ENCODE peak calls at places on chromosome 11, in eight cellular contexts. One of them, this sample, is unnamed.

GRCh38 chr11:124674168-124674517 is 439 bp downstream of the SPA17 start:
- DNase-seq in CD4-positive, alpha-beta memory T cell: no peak
- DNase-seq in K562: no peak
- DNase-seq in neuronal stem cell: no peak
- DNase-seq in HCT116: no peak
- DNase-seq in uterus: no peak
- DNase-seq in testis: peak
- DNase-seq in iPS DF 6.9: no peak
- DNase-seq in this sample: no peak

GRCh38 chr11:45042560-45042959 is 91.9 kb upstream of the TP53I11 start:
- DNase-seq in CD4-positive, alpha-beta memory T cell: no peak
- DNase-seq in K562: no peak
- DNase-seq in neuronal stem cell: no peak
- DNase-seq in HCT116: no peak
- DNase-seq in uterus: no peak
- DNase-seq in testis: no peak
- DNase-seq in iPS DF 6.9: no peak
- DNase-seq in this sample: no peak

GRCh38 chr11:126129681-126130671 is 67.3 kb upstream of the CDON start:
- DNase-seq in CD4-positive, alpha-beta memory T cell: no peak
- DNase-seq in K562: no peak
- DNase-seq in neuronal stem cell: no peak
- DNase-seq in HCT116: no peak
- DNase-seq in uterus: no peak
- DNase-seq in testis: no peak
- DNase-seq in iPS DF 6.9: no peak
- DNase-seq in this sample: peak

GRCh38 chr11:78646564-78647185 is 72.0 kb upstream of the NARS2 start:
- DNase-seq in CD4-positive, alpha-beta memory T cell: peak
- DNase-seq in K562: peak
- DNase-seq in neuronal stem cell: peak
- DNase-seq in HCT116: peak
- DNase-seq in uterus: no peak
- DNase-seq in testis: peak
- DNase-seq in iPS DF 6.9: peak
- DNase-seq in this sample: peak

GRCh38 chr11:45089251-45089650 is 57.2 kb upstream of the PRDM11 start:
- DNase-seq in CD4-positive, alpha-beta memory T cell: no peak
- DNase-seq in K562: no peak
- DNase-seq in neuronal stem cell: no peak
- DNase-seq in HCT116: no peak
- DNase-seq in uterus: peak
- DNase-seq in testis: peak
- DNase-seq in iPS DF 6.9: no peak
- DNase-seq in this sample: no peak

GRCh38 chr11:68206211-68206610 is 6.9 kb downstream of the KMT5B start:
- DNase-seq in CD4-positive, alpha-beta memory T cell: peak
- DNase-seq in K562: peak
- DNase-seq in neuronal stem cell: peak
- DNase-seq in HCT116: peak
- DNase-seq in uterus: no peak
- DNase-seq in testis: no peak
- DNase-seq in iPS DF 6.9: no peak
- DNase-seq in this sample: no peak

GRCh38 chr11:128898580-128899344 is 7.6 kb downstream of the KCNJ5 start:
- DNase-seq in CD4-positive, alpha-beta memory T cell: no peak
- DNase-seq in K562: no peak
- DNase-seq in neuronal stem cell: no peak
- DNase-seq in HCT116: no peak
- DNase-seq in uterus: no peak
- DNase-seq in testis: no peak
- DNase-seq in iPS DF 6.9: no peak
- DNase-seq in this sample: no peak

GRCh38 chr11:4643084-4643483 is 698 bp upstream of the OR51E1 start:
- DNase-seq in CD4-positive, alpha-beta memory T cell: no peak
- DNase-seq in K562: no peak
- DNase-seq in neuronal stem cell: no peak
- DNase-seq in HCT116: no peak
- DNase-seq in uterus: no peak
- DNase-seq in testis: no peak
- DNase-seq in iPS DF 6.9: no peak
- DNase-seq in this sample: no peak

GRCh38 chr11:133669371-133670046 is 137.2 kb upstream of the OPCML start:
- DNase-seq in CD4-positive, alpha-beta memory T cell: no peak
- DNase-seq in K562: no peak
- DNase-seq in neuronal stem cell: no peak
- DNase-seq in HCT116: no peak
- DNase-seq in uterus: no peak
- DNase-seq in testis: no peak
- DNase-seq in iPS DF 6.9: no peak
- DNase-seq in this sample: no peak

GRCh38 chr11:18907391-18907790 is 31.8 kb downstream of the MRGPRX1 start:
- DNase-seq in CD4-positive, alpha-beta memory T cell: no peak
- DNase-seq in K562: no peak
- DNase-seq in neuronal stem cell: no peak
- DNase-seq in HCT116: no peak
- DNase-seq in uterus: no peak
- DNase-seq in testis: no peak
- DNase-seq in iPS DF 6.9: no peak
- DNase-seq in this sample: no peak

GRCh38 chr11:57294225-57295131 is 30.3 kb downstream of the TNKS1BP1 start:
- DNase-seq in CD4-positive, alpha-beta memory T cell: no peak
- DNase-seq in K562: no peak
- DNase-seq in neuronal stem cell: no peak
- DNase-seq in HCT116: no peak
- DNase-seq in uterus: no peak
- DNase-seq in testis: peak
- DNase-seq in iPS DF 6.9: no peak
- DNase-seq in this sample: no peak

GRCh38 chr11:126317681-126318641 is 14.1 kb downstream of the DCPS start:
- DNase-seq in CD4-positive, alpha-beta memory T cell: no peak
- DNase-seq in K562: no peak
- DNase-seq in neuronal stem cell: no peak
- DNase-seq in HCT116: no peak
- DNase-seq in uterus: peak
- DNase-seq in testis: peak
- DNase-seq in iPS DF 6.9: no peak
- DNase-seq in this sample: no peak

GRCh38 chr11:117409511-117409910 is 81.9 kb downstream of the CEP164 start:
- DNase-seq in CD4-positive, alpha-beta memory T cell: no peak
- DNase-seq in K562: no peak
- DNase-seq in neuronal stem cell: no peak
- DNase-seq in HCT116: no peak
- DNase-seq in uterus: no peak
- DNase-seq in testis: no peak
- DNase-seq in iPS DF 6.9: no peak
- DNase-seq in this sample: no peak

GRCh38 chr11:119845756-119846155 is 116.8 kb upstream of the NECTIN1 start:
- DNase-seq in CD4-positive, alpha-beta memory T cell: no peak
- DNase-seq in K562: no peak
- DNase-seq in neuronal stem cell: no peak
- DNase-seq in HCT116: no peak
- DNase-seq in uterus: no peak
- DNase-seq in testis: no peak
- DNase-seq in iPS DF 6.9: no peak
- DNase-seq in this sample: no peak

GRCh38 chr11:73234403-73235181 is 16.5 kb downstream of the P2RY2 start:
- DNase-seq in CD4-positive, alpha-beta memory T cell: no peak
- DNase-seq in K562: no peak
- DNase-seq in neuronal stem cell: no peak
- DNase-seq in HCT116: no peak
- DNase-seq in uterus: no peak
- DNase-seq in testis: no peak
- DNase-seq in iPS DF 6.9: no peak
- DNase-seq in this sample: no peak

GRCh38 chr11:14386895-14387480 is 28.0 kb upstream of the RRAS2 start:
- DNase-seq in CD4-positive, alpha-beta memory T cell: no peak
- DNase-seq in K562: no peak
- DNase-seq in neuronal stem cell: peak
- DNase-seq in HCT116: no peak
- DNase-seq in uterus: no peak
- DNase-seq in testis: peak
- DNase-seq in iPS DF 6.9: peak
- DNase-seq in this sample: peak

GRCh38 chr11:11422291-11423128 is 69.5 kb upstream of the CSNK2A3 start:
- DNase-seq in CD4-positive, alpha-beta memory T cell: no peak
- DNase-seq in K562: no peak
- DNase-seq in neuronal stem cell: no peak
- DNase-seq in HCT116: no peak
- DNase-seq in uterus: no peak
- DNase-seq in testis: no peak
- DNase-seq in iPS DF 6.9: no peak
- DNase-seq in this sample: peak

GRCh38 chr11:2525166-2525861 is 80.5 kb downstream of the KCNQ1 start:
- DNase-seq in CD4-positive, alpha-beta memory T cell: no peak
- DNase-seq in K562: no peak
- DNase-seq in neuronal stem cell: no peak
- DNase-seq in HCT116: no peak
- DNase-seq in uterus: peak
- DNase-seq in testis: no peak
- DNase-seq in iPS DF 6.9: no peak
- DNase-seq in this sample: peak

GRCh38 chr11:113204280-113204679 is 110.1 kb upstream of the TTC12 start:
- DNase-seq in CD4-positive, alpha-beta memory T cell: no peak
- DNase-seq in K562: no peak
- DNase-seq in neuronal stem cell: no peak
- DNase-seq in HCT116: no peak
- DNase-seq in uterus: no peak
- DNase-seq in testis: no peak
- DNase-seq in iPS DF 6.9: no peak
- DNase-seq in this sample: no peak

GRCh38 chr11:117345039-117345438 is 17.4 kb downstream of the CEP164 start:
- DNase-seq in CD4-positive, alpha-beta memory T cell: no peak
- DNase-seq in K562: no peak
- DNase-seq in neuronal stem cell: no peak
- DNase-seq in HCT116: no peak
- DNase-seq in uterus: no peak
- DNase-seq in testis: no peak
- DNase-seq in iPS DF 6.9: no peak
- DNase-seq in this sample: no peak

GRCh38 chr11:95877288-95877687 is 46.6 kb downstream of the MTMR2 start:
- DNase-seq in CD4-positive, alpha-beta memory T cell: no peak
- DNase-seq in K562: no peak
- DNase-seq in neuronal stem cell: no peak
- DNase-seq in HCT116: no peak
- DNase-seq in uterus: no peak
- DNase-seq in testis: no peak
- DNase-seq in iPS DF 6.9: no peak
- DNase-seq in this sample: no peak

GRCh38 chr11:116360542-116360941 is 412.2 kb downstream of the BUD13 start:
- DNase-seq in CD4-positive, alpha-beta memory T cell: no peak
- DNase-seq in K562: no peak
- DNase-seq in neuronal stem cell: no peak
- DNase-seq in HCT116: no peak
- DNase-seq in uterus: no peak
- DNase-seq in testis: no peak
- DNase-seq in iPS DF 6.9: no peak
- DNase-seq in this sample: no peak

GRCh38 chr11:518463-519202 is 11.6 kb upstream of the RNH1 start:
- DNase-seq in CD4-positive, alpha-beta memory T cell: peak
- DNase-seq in K562: peak
- DNase-seq in neuronal stem cell: peak
- DNase-seq in HCT116: peak
- DNase-seq in uterus: peak
- DNase-seq in testis: peak
- DNase-seq in iPS DF 6.9: no peak
- DNase-seq in this sample: peak
- H3K27ac ChIP-seq in CD4-positive, alpha-beta memory T cell: no peak
- H3K27ac ChIP-seq in K562: peak
- H3K27ac ChIP-seq in neuronal stem cell: no peak
- H3K27ac ChIP-seq in HCT116: peak
- H3K27ac ChIP-seq in uterus: peak
- H3K27ac ChIP-seq in testis: peak
- H3K27ac ChIP-seq in iPS DF 6.9: no peak
- H3K27ac ChIP-seq in this sample: peak

GRCh38 chr11:13328276-13328675 is 50.7 kb downstream of the BMAL1 start:
- DNase-seq in CD4-positive, alpha-beta memory T cell: no peak
- DNase-seq in K562: no peak
- DNase-seq in neuronal stem cell: no peak
- DNase-seq in HCT116: no peak
- DNase-seq in uterus: no peak
- DNase-seq in testis: no peak
- DNase-seq in iPS DF 6.9: no peak
- DNase-seq in this sample: no peak
- H3K4me3 ChIP-seq in CD4-positive, alpha-beta memory T cell: no peak
- H3K4me3 ChIP-seq in K562: no peak
- H3K4me3 ChIP-seq in neuronal stem cell: no peak
- H3K4me3 ChIP-seq in HCT116: no peak
- H3K4me3 ChIP-seq in uterus: no peak
- H3K4me3 ChIP-seq in testis: no peak
- H3K4me3 ChIP-seq in iPS DF 6.9: no peak
- H3K4me3 ChIP-seq in this sample: no peak

DNA sequence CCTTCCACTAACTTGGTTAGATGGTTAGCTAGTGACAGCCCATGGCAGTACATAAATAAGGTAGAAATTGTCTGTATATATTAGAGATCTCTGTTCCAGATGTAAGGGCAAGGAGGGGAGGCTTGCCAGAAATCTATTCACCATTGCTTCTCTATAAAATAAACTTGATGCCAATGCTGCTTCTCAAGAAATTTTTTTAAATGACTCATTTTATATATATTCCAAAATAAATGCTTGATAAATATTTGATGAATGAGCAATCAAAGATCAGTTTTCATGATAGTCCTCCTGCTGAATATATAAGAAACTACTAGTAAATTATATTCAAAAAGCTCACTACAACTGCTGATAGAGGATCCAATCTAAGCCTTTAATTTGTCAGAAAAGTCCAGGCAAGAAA is 710.6 kb upstream of the CCDC179 start:
- DNase-seq in CD4-positive, alpha-beta memory T cell: no peak
- DNase-seq in K562: no peak
- DNase-seq in neuronal stem cell: no peak
- DNase-seq in HCT116: no peak
- DNase-seq in uterus: no peak
- DNase-seq in testis: no peak
- DNase-seq in iPS DF 6.9: no peak
- DNase-seq in this sample: no peak
- H3K27ac ChIP-seq in CD4-positive, alpha-beta memory T cell: no peak
- H3K27ac ChIP-seq in K562: no peak
- H3K27ac ChIP-seq in neuronal stem cell: no peak
- H3K27ac ChIP-seq in HCT116: no peak
- H3K27ac ChIP-seq in uterus: no peak
- H3K27ac ChIP-seq in testis: no peak
- H3K27ac ChIP-seq in iPS DF 6.9: no peak
- H3K27ac ChIP-seq in this sample: no peak

DNA sequence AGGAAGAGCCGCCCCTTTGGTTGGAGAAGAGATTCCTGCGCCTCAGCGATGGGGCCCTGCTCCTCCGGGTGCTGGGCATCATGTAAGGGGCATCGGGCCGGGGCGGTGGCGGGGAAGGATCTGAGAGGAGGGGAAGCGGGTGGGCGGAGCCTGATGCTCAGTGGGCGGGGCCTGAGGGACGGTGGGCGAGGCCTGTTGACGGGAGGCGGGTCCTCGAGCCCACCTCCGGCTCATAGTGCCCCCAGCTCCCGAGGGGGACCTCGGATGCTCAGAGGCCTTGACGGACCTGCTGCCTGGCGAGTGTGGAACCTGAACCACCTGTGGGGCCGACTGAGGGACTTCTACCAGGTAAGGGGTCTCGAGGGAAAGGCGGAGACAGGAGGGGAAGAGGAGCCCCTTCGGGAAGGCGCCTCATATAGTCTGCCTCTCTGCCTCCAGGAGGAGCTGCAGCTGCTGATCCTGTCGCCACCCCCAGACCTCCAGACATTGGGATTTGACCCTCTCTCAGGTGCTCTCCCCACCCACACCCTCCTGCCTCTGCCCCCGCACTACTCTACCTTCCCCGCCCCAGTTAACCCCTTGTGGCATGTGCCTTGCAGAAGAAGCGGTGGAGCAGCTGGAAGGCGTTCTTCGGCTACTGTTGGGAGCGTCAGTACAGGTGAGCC is 799 bp downstream of the CCDC88B start:
- DNase-seq in CD4-positive, alpha-beta memory T cell: peak
- DNase-seq in K562: peak
- DNase-seq in neuronal stem cell: peak
- DNase-seq in HCT116: no peak
- DNase-seq in uterus: no peak
- DNase-seq in testis: peak
- DNase-seq in iPS DF 6.9: no peak
- DNase-seq in this sample: peak
- H3K4me3 ChIP-seq in CD4-positive, alpha-beta memory T cell: peak
- H3K4me3 ChIP-seq in K562: peak
- H3K4me3 ChIP-seq in neuronal stem cell: peak
- H3K4me3 ChIP-seq in HCT116: no peak
- H3K4me3 ChIP-seq in uterus: no peak
- H3K4me3 ChIP-seq in testis: peak
- H3K4me3 ChIP-seq in iPS DF 6.9: peak
- H3K4me3 ChIP-seq in this sample: no peak